ENCODE peak calls at places on chromosomes 3 and 15, in four cellular contexts. H is fibroblast of lung, D is breast epithelium, B is SJSA1. Z is an unnamed sample.

GRCh38 chr15:66285462-66286280 is 7.7 kb upstream of the DIS3L start:
- DNase-seq in B (no peak), H (no peak), D (no peak), Z (no peak)

GRCh38 chr3:140145501-140145900 is 210.5 kb downstream of the CLSTN2 start:
- DNase-seq in B (no peak), D (no peak), H (no peak), Z (no peak)

GRCh38 chr3:184616416-184616815 is 54.8 kb downstream of the EPHB3 start:
- DNase-seq in D (no peak), H (no peak), B (no peak), Z (no peak)

GRCh38 chr3:47804571-47804970 is 1.6 kb downstream of the DHX30 start:
- DNase-seq in B (no peak), H (no peak), D (no peak), Z (no peak)

GRCh38 chr3:194596906-194597305 is 36.3 kb downstream of the TMEM44 start:
- DNase-seq in D (no peak), H (no peak), B (no peak), Z (no peak)

GRCh38 chr15:31328425-31328998 is 1.9 kb downstream of the KLF13 start:
- DNase-seq in H (no peak), D (no peak), B (no peak), Z (no peak)

GRCh38 chr15:28123408-28124023 is 24.4 kb upstream of the OCA2 start:
- DNase-seq in B (peak), D (peak), H (peak), Z (no peak)

GRCh38 chr3:126900859-126901540 is 81.9 kb upstream of the PLXNA1 start:
- DNase-seq in B (no peak), D (no peak), H (no peak), Z (no peak)

GRCh38 chr3:34377961-34378360 is 579.5 kb downstream of the PDCD6IP start:
- DNase-seq in D (no peak), H (no peak), B (no peak), Z (no peak)

GRCh38 chr3:64766463-64766862 is 78.7 kb upstream of the ADAMTS9 start:
- DNase-seq in H (peak), B (peak), D (no peak), Z (no peak)

GRCh38 chr3:63333815-63334214 is 55.7 kb downstream of the SYNPR start:
- DNase-seq in H (peak), B (no peak), D (no peak), Z (no peak)

DNA sequence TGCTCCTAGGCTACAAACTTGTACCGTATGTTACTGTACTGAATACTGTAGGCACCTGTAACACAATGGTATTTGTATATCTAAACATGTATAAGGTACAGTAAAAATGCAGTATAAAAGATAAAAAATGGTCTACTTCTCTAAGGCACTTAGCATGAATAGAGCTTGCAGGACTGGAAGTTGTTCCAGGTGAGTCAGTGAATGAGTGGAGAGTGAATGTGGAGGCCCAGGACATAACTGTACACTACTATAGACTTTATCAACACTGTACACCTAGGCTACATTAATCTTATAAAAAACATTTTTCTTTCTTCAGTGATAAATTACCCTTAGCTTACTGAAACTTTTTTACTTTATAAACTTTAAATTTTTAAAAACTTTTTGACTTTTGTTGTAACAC is 12.5 kb downstream of the TNFAIP8L3 start:
- DNase-seq in D (no peak), B (no peak), H (no peak), Z (no peak)
- H3K27ac ChIP-seq in D (no peak), B (no peak), H (no peak), Z (no peak)

GRCh38 chr3:30438121-30438520 is 168.3 kb upstream of the TGFBR2 start:
- DNase-seq in D (no peak), H (no peak), B (no peak), Z (no peak)

GRCh38 chr3:30440880-30441279 is 165.5 kb upstream of the TGFBR2 start:
- DNase-seq in H (no peak), B (peak), D (no peak), Z (no peak)

GRCh38 chr3:30437172-30437571 is 169.2 kb upstream of the TGFBR2 start:
- DNase-seq in B (no peak), H (peak), D (no peak), Z (no peak)

GRCh38 chr3:30439451-30440053 is 166.8 kb upstream of the TGFBR2 start:
- DNase-seq in D (no peak), B (no peak), H (peak), Z (no peak)

GRCh38 chr3:30440147-30440604 is 166.2 kb upstream of the TGFBR2 start:
- DNase-seq in H (no peak), D (no peak), B (peak), Z (no peak)
- H3K27ac ChIP-seq in H (no peak), D (peak), B (peak), Z (no peak)

DNA sequence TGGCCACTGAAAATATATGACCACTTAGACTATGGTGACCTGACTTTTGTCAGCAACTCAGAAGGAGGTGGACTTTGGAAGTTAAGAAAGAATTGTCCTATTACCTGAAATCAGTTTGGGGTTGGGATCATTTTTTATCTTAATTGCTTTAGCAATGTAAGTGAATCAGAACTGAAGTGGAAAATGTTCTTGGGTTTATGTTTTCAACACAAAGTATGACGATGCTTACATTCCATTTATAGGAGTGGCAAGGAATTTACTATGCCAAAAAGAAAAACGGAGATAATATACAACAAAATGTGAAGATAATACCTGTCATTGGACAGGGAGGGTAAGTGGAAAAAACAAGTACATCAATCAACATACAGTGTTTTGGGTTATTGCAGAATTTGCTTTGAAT is 116.0 kb downstream of the PDE8A start:
- DNase-seq in H (no peak), D (no peak), B (no peak), Z (no peak)
- H3K27ac ChIP-seq in H (no peak), D (no peak), B (no peak), Z (peak)

DNA sequence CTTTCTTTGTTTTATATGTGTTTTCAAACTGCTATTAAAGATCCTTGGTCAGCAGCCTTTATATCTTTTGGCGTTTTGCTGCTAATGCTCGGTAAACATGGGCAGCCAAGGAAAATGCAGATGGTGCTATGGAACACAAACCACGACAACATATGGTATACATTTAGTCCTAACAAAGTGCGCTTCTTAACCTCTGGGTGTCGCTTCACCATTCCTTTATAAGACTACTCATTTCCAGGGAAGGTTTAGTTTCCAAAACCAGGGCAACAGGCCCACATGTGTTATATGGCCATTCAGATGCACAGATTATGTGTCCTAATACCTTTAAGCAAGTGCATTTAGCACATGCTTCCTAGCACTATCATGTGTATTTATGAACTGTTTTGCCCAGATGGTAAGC is 14.7 kb downstream of the SHOX2 start:
- DNase-seq in D (no peak), H (peak), B (no peak), Z (no peak)
- H3K27ac ChIP-seq in D (no peak), H (no peak), B (no peak), Z (no peak)

GRCh38 chr3:186951640-186952552 is 21.6 kb downstream of the ST6GAL1 start:
- DNase-seq in D (no peak), H (no peak), B (no peak), Z (no peak)
- H3K27ac ChIP-seq in D (no peak), H (no peak), B (no peak), Z (no peak)

GRCh38 chr3:36894924-36895323 is 49.9 kb downstream of the TRANK1 start:
- DNase-seq in D (no peak), B (no peak), H (no peak), Z (no peak)

GRCh38 chr3:36891651-36892268 is 53.1 kb downstream of the TRANK1 start:
- DNase-seq in D (no peak), H (no peak), B (no peak), Z (no peak)

GRCh38 chr3:36893137-36893557 is 51.7 kb downstream of the TRANK1 start:
- DNase-seq in B (peak), H (peak), D (no peak), Z (no peak)

GRCh38 chr3:36890261-36890660 is 54.6 kb downstream of the TRANK1 start:
- DNase-seq in H (no peak), B (no peak), D (no peak), Z (no peak)

GRCh38 chr3:36892457-36893136 is 52.3 kb downstream of the TRANK1 start:
- DNase-seq in H (no peak), D (no peak), B (no peak), Z (no peak)
- H3K27ac ChIP-seq in H (no peak), D (peak), B (peak), Z (no peak)

GRCh38 chr3:14202874-14203520 is 24.4 kb downstream of the LSM3 start:
- DNase-seq in D (no peak), B (no peak), H (no peak), Z (no peak)
- H3K27ac ChIP-seq in D (peak), B (no peak), H (no peak), Z (no peak)

GRCh38 chr3:134592806-134593205 is 58.0 kb downstream of the KY start:
- DNase-seq in B (no peak), D (no peak), H (no peak), Z (no peak)

GRCh38 chr3:134597390-134597975 is 53.3 kb downstream of the KY start:
- DNase-seq in B (peak), H (no peak), D (no peak), Z (no peak)

GRCh38 chr3:134590766-134591165 is 60.1 kb downstream of the KY start:
- DNase-seq in H (no peak), B (no peak), D (no peak), Z (no peak)

GRCh38 chr3:134598813-134599563 is 51.8 kb downstream of the KY start:
- DNase-seq in B (no peak), H (no peak), D (no peak), Z (no peak)

GRCh38 chr3:134594236-134594825 is 56.5 kb downstream of the KY start:
- DNase-seq in H (peak), B (no peak), D (no peak), Z (no peak)
- H3K27ac ChIP-seq in H (no peak), B (no peak), D (no peak), Z (no peak)